ENCODE peak calls at places on chromosomes 4 and X, in nine cellular contexts. S is germinal center; Y is NAMALWA; U is NCI-H1092 treated with DMSO at 0.1 percent for 48 hours; W is endothelial cell; A is right atrium auricular region; B is H7; F is NCI-H226; J is effector memory CD8-positive, alpha-beta T cell. N is an unnamed sample.

GRCh38 chr4:10441512-10441911 is 15.7 kb downstream of the ZNF518B start:
- DNase-seq in J (no peak), A (no peak), S (no peak), Y (no peak), B (no peak), F (no peak), W (no peak), U (no peak), N (no peak)

GRCh38 chr4:184550476-184550875 is 76.1 kb upstream of the IRF2 start:
- DNase-seq in J (no peak), A (no peak), W (no peak), S (no peak), F (no peak), U (no peak), B (no peak), Y (no peak), N (no peak)

GRCh38 chr4:111556861-111557260 is 588.4 kb upstream of the FAM241A start:
- DNase-seq in U (no peak), A (no peak), B (no peak), S (no peak), F (no peak), Y (no peak), W (no peak), J (no peak), N (no peak)

GRCh38 chr4:60389636-60390035 is 810.5 kb upstream of the ADGRL3 start:
- DNase-seq in B (no peak), J (no peak), U (no peak), F (no peak), A (no peak), Y (no peak), W (no peak), S (no peak), N (no peak)

GRCh38 chrX:131045786-131046185 is 12.4 kb upstream of the ARHGAP36 start:
- DNase-seq in S (no peak), J (no peak), F (no peak), A (no peak), Y (no peak), U (no peak), W (no peak), B (no peak), N (no peak)

GRCh38 chr4:5374577-5374976 is 323.3 kb downstream of the STK32B start:
- DNase-seq in S (no peak), A (peak; percentile 28), J (no peak), U (no peak), W (no peak), Y (no peak), B (no peak), F (no peak), N (no peak)

GRCh38 chr4:153204247-153205027 is at the start of gene TRIM2:
- DNase-seq in A (peak; percentile 86), Y (peak; percentile 37), F (no peak), B (peak; percentile 63), U (peak; percentile 18), W (peak; percentile 19), J (no peak), S (no peak), N (peak; percentile 87)

GRCh38 chr4:128141866-128142265 is 80.8 kb downstream of the LARP1B start:
- DNase-seq in J (no peak), B (no peak), Y (no peak), U (no peak), S (no peak), A (no peak), W (no peak), F (no peak), N (no peak)

GRCh38 chrX:68846536-68846935 is 17.7 kb downstream of the EFNB1 start:
- DNase-seq in B (peak; percentile 88), Y (no peak), W (no peak), A (no peak), F (no peak), J (no peak), U (no peak), S (no peak), N (no peak)

GRCh38 chrX:24498975-24499374 is 33.9 kb downstream of the PDK3 start:
- DNase-seq in S (peak; percentile 46), J (no peak), W (no peak), U (peak; percentile 62), Y (peak; percentile 43), B (no peak), F (no peak), A (no peak), N (no peak)

N was measured in NCI-H1048.